ENCODE peak calls at places on chromosomes 5 and 9, in nine cellular contexts. M is CD4-positive, alpha-beta memory T cell; G is naive thymus-derived CD4-positive, alpha-beta T cell; Y is A549; L is NCI-H774; X is activated naive CD4-positive, alpha-beta T cell treated with Interleukin-2 at 50 U/mL for 16 hours; N is ELR; Q is posterior cingulate gyrus; A is naive thymus-derived CD8-positive, alpha-beta T cell. R is an unnamed sample.

GRCh38 chr5:71960196-71960595 is 147.1 kb upstream of the MAP1B start:
- DNase-seq in G (no peak), Y (no peak), X (no peak), Q (no peak), L (no peak), A (no peak), N (peak), M (no peak), R (no peak)

GRCh38 chr9:700365-701282 is 140.9 kb upstream of the DMRT1 start:
- DNase-seq in G (no peak), L (no peak), Y (no peak), A (no peak), M (no peak), N (no peak), Q (no peak), X (no peak), R (no peak)

GRCh38 chr5:151164687-151165392 is 7.3 kb upstream of the ANXA6 start:
- DNase-seq in M (peak), A (peak), Q (peak), Y (peak), N (peak), X (peak), G (peak), L (peak), R (peak)

GRCh38 chr9:13318027-13318426 is 38.5 kb upstream of the MPDZ start:
- DNase-seq in Q (no peak), M (no peak), Y (no peak), L (no peak), N (no peak), X (no peak), A (no peak), G (no peak), R (no peak)

GRCh38 chr9:131258698-131259431 is 17.4 kb downstream of the FAM78A start:
- DNase-seq in X (no peak), G (peak), N (no peak), L (no peak), A (no peak), Q (no peak), M (no peak), Y (no peak), R (no peak)

GRCh38 chr5:72042097-72042496 is 65.2 kb upstream of the MAP1B start:
- DNase-seq in Q (no peak), N (no peak), X (no peak), L (peak), G (no peak), A (no peak), Y (no peak), M (no peak), R (no peak)

GRCh38 chr9:36486933-36487481 is 85.7 kb upstream of the MELK start:
- DNase-seq in N (peak), L (no peak), Y (peak), A (peak), Q (no peak), G (peak), M (peak), X (peak), R (peak)

GRCh38 chr5:129345213-129345925 is 114.7 kb upstream of the ADAMTS19 start:
- DNase-seq in G (no peak), L (no peak), M (no peak), N (no peak), Q (no peak), Y (no peak), A (no peak), X (no peak), R (no peak)

GRCh38 chr5:28945859-28946258 is 1907.5 kb upstream of the CDH9 start:
- DNase-seq in Q (no peak), X (no peak), Y (no peak), N (no peak), M (no peak), A (no peak), L (no peak), G (no peak), R (no peak)

GRCh38 chr9:114276908-114277821 is 45.7 kb upstream of the ORM1 start:
- DNase-seq in M (no peak), Q (peak), X (no peak), Y (no peak), A (no peak), N (peak), G (no peak), L (no peak), R (peak)

GRCh38 chr5:10320793-10321192 is 13.1 kb upstream of the CMBL start:
- DNase-seq in L (no peak), X (no peak), G (no peak), Q (no peak), M (no peak), A (no peak), Y (no peak), N (no peak), R (no peak)

R was measured in mammary epithelial cell.